ENCODE peak calls at places on chromosomes 7 and 10, in six cellular contexts. J is left ventricle myocardium inferior, R is RWPE2, V is cardiac muscle cell, X is suprapubic skin, M is transverse colon. L is an unnamed sample. For H3K9me3, the result is how much of the 10 kb centered on the place peaks cover.

GRCh38 chr7:48363174-48363573 is 191.9 kb downstream of the ABCA13 start:
- DNase-seq in M (no peak), J (no peak), X (no peak), R (no peak), V (no peak), L (no peak)

GRCh38 chr7:158416283-158416933 is 171.2 kb downstream of the PTPRN2 start:
- DNase-seq in M (no peak), R (no peak), V (no peak), J (no peak), X (peak), L (no peak)

GRCh38 chr7:100506356-100506930 is 22.7 kb downstream of the NYAP1 start:
- DNase-seq in R (no peak), V (no peak), M (no peak), X (no peak), J (no peak), L (no peak)

GRCh38 chr7:107109955-107110354 is 58.8 kb upstream of the HBP1 start:
- DNase-seq in X (no peak), J (no peak), M (no peak), V (no peak), R (no peak), L (no peak)

GRCh38 chr10:117175215-117175900 is 21.9 kb upstream of the KCNK18 start:
- DNase-seq in J (no peak), R (peak), X (peak), V (no peak), M (peak), L (peak)

GRCh38 chr10:101895781-101896180 is 52.2 kb upstream of the KCNIP2 start:
- DNase-seq in R (no peak), V (no peak), M (no peak), J (no peak), X (no peak), L (no peak)

GRCh38 chr10:105398202-105398601 is 757.1 kb downstream of the SORCS3 start:
- DNase-seq in J (peak), V (no peak), R (no peak), X (no peak), M (no peak), L (no peak)

GRCh38 chr10:55098452-55098851 is 297.4 kb upstream of the PCDH15 start:
- DNase-seq in V (no peak), J (no peak), R (no peak), M (no peak), X (no peak), L (no peak)

GRCh38 chr10:75971402-75972211 is 540.2 kb downstream of the LRMDA start:
- DNase-seq in V (peak), R (no peak), X (no peak), J (no peak), M (no peak), L (no peak)

GRCh38 chr7:111730476-111731300 is 168.4 kb upstream of the IMMP2L start:
- DNase-seq in V (peak), X (no peak), J (no peak), R (no peak), M (no peak), L (no peak)

GRCh38 chr10:114544045-114544659 is 113.9 kb downstream of the ABLIM1 start:
- DNase-seq in R (no peak), M (peak), J (no peak), V (no peak), X (no peak), L (no peak)

GRCh38 chr7:43119371-43120069 is 7.1 kb downstream of the HECW1 start:
- DNase-seq in X (no peak), M (no peak), R (no peak), J (no peak), V (peak), L (no peak)

GRCh38 chr7:137443616-137444015 is 100.1 kb upstream of the PTN start:
- DNase-seq in X (no peak), R (no peak), J (no peak), M (no peak), V (peak), L (no peak)

GRCh38 chr10:118870467-118871243 is 115.9 kb upstream of the CACUL1 start:
- DNase-seq in X (no peak), M (no peak), V (peak), J (no peak), R (peak), L (no peak)

GRCh38 chr10:20598590-20598989 is 298.5 kb downstream of the NEBL start:
- DNase-seq in J (peak), V (peak), X (peak), M (no peak), R (peak), L (peak)

GRCh38 chr7:113742377-113742776 is 176.4 kb downstream of the PPP1R3A start:
- DNase-seq in M (no peak), V (no peak), R (no peak), J (no peak), X (no peak), L (no peak)

GRCh38 chr7:128888039-128888755 is 22.3 kb downstream of the KCP start:
- DNase-seq in M (no peak), R (peak), J (no peak), V (no peak), X (peak), L (no peak)

GRCh38 chr10:73786512-73786885 is 1.1 kb downstream of the ZSWIM8 start:
- DNase-seq in M (no peak), X (no peak), V (no peak), R (no peak), J (no peak), L (no peak)

GRCh38 chr7:20005081-20005480 is 212.1 kb downstream of the MACC1 start:
- DNase-seq in X (no peak), V (no peak), R (no peak), J (no peak), M (no peak), L (no peak)

GRCh38 chr10:122727426-122727825 is 27.8 kb upstream of the C10orf120 start:
- DNase-seq in J (no peak), X (no peak), R (no peak), M (no peak), V (no peak), L (no peak)

GRCh38 chr10:91616124-91616523 is 16.7 kb downstream of the PPP1R3C start:
- DNase-seq in R (no peak), M (no peak), V (no peak), J (no peak), X (no peak), L (no peak)

GRCh38 chr7:48428091-48428710 is 256.9 kb downstream of the ABCA13 start:
- DNase-seq in X (no peak), V (no peak), M (no peak), J (no peak), R (no peak), L (no peak)

GRCh38 chr10:66941491-66941890 is 15.7 kb downstream of the LRRTM3 start:
- DNase-seq in R (no peak), V (no peak), M (no peak), J (no peak), X (no peak), L (no peak)

GRCh38 chr10:112375721-112376577 is 2.0 kb downstream of the ACSL5 start:
- DNase-seq in J (peak), M (peak), X (peak), R (no peak), V (peak), L (peak)
- H3K4me3 ChIP-seq in J (peak), M (peak), X (peak), R (no peak), V (no peak), L (peak)

DNA sequence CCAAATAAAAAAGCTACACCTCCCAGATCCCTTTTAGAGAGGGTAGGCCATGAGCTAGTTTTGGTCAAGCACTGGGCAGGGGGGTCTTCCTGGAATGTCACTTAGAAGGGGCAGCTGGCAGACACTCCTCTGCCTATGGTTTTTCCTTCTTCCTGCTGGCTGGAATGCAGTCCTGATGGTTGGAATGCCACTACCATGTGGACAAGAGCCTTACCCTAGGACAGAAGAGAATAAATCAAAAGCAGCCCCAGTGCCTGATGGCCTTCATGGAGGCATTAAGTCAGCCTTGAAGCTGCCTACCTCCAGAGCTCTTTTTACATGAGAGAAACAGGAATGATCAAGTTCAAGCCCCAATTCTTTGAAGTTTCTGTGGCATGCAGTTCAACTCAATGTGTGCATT is 43.5 kb upstream of the SORBS1 start:
- DNase-seq in X (no peak), V (no peak), J (no peak), R (no peak), M (no peak), L (no peak)
- H3K27ac ChIP-seq in X (peak), V (peak), J (peak), R (no peak), M (peak), L (peak)

GRCh38 chr10:128398999-128399398 is 272.8 kb upstream of the MKI67 start:
- DNase-seq in M (no peak), R (no peak), V (no peak), J (no peak), X (no peak), L (no peak)
- H3K9me3 ChIP-seq in M (under half), R (under half), V (under half), J (under half), X (under half), L (under half)

DNA sequence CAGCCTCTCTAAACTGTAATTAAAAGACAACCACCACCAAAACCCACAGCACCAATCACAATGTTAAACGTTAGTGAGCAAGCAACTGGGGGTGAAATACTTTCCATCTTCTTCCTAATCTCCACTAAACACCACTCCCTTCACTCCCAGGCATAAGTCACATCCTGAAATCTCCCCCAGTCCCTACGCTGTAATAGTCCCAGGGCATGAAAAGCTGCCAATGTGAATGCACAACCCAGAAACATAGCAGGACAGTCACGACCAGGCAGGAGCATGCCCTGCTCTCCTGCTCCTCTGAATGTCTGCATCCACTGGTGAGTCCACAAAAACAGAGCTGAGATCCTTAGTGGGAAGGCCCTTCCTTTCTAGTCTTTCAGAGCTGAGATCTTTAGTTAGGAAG is 288.9 kb downstream of the PARD3 start:
- DNase-seq in X (no peak), M (no peak), J (no peak), V (peak), R (no peak), L (no peak)
- H3K4me3 ChIP-seq in X (no peak), M (no peak), J (no peak), V (no peak), R (no peak), L (no peak)

GRCh38 chr10:14329609-14330246 is 996 bp downstream of the FRMD4A start:
- DNase-seq in X (no peak), M (no peak), R (no peak), J (no peak), V (no peak), L (no peak)
- H3K27ac ChIP-seq in X (no peak), M (no peak), R (no peak), J (no peak), V (no peak), L (no peak)

GRCh38 chr10:123787566-123787965 is 104.0 kb downstream of the CPXM2 start:
- DNase-seq in X (no peak), V (no peak), M (no peak), R (no peak), J (no peak), L (no peak)
- H3K9me3 ChIP-seq in X (under half), V (under half), M (under half), R (under half), J (under half), L (under half)

GRCh38 chr7:5428470-5429252 is 5.0 kb upstream of the TNRC18 start:
- DNase-seq in J (peak), V (peak), X (peak), M (peak), R (peak), L (peak)
- H3K4me3 ChIP-seq in J (peak), V (peak), X (peak), M (peak), R (peak), L (peak)